ENCODE peak calls at places on chromosomes 1 and 21, in eight cellular contexts. One of them, this sample, is unnamed.

GRCh38 chr1:38526046-38526445 is 333.5 kb downstream of the RRAGC start:
- DNase-seq in lung: no peak
- DNase-seq in neural crest cell: no peak
- DNase-seq in PC-3: no peak
- DNase-seq in mucosa of descending colon: no peak
- DNase-seq in tibial artery: no peak
- DNase-seq in fibroblast of the aortic adventitia: no peak
- DNase-seq in K562: peak
- DNase-seq in this sample: no peak

GRCh38 chr1:18342744-18343143 is 138.0 kb upstream of the KLHDC7A start:
- DNase-seq in lung: no peak
- DNase-seq in K562: no peak
- DNase-seq in tibial artery: no peak
- DNase-seq in mucosa of descending colon: no peak
- DNase-seq in PC-3: no peak
- DNase-seq in neural crest cell: no peak
- DNase-seq in fibroblast of the aortic adventitia: no peak
- DNase-seq in this sample: no peak

GRCh38 chr1:227886503-227886961 is 61.2 kb downstream of the WNT9A start:
- DNase-seq in lung: peak
- DNase-seq in tibial artery: no peak
- DNase-seq in K562: no peak
- DNase-seq in fibroblast of the aortic adventitia: no peak
- DNase-seq in PC-3: no peak
- DNase-seq in mucosa of descending colon: no peak
- DNase-seq in neural crest cell: no peak
- DNase-seq in this sample: no peak

GRCh38 chr21:34790834-34791233 is 122.0 kb downstream of the CLIC6 start:
- DNase-seq in fibroblast of the aortic adventitia: no peak
- DNase-seq in tibial artery: no peak
- DNase-seq in neural crest cell: no peak
- DNase-seq in PC-3: peak
- DNase-seq in mucosa of descending colon: no peak
- DNase-seq in lung: no peak
- DNase-seq in K562: no peak
- DNase-seq in this sample: no peak

GRCh38 chr1:67333603-67334002 is 25.9 kb downstream of the IL12RB2 start:
- DNase-seq in mucosa of descending colon: no peak
- DNase-seq in K562: no peak
- DNase-seq in neural crest cell: no peak
- DNase-seq in lung: no peak
- DNase-seq in PC-3: no peak
- DNase-seq in fibroblast of the aortic adventitia: no peak
- DNase-seq in tibial artery: no peak
- DNase-seq in this sample: no peak

GRCh38 chr1:178724734-178725602 is at the start of gene RALGPS2:
- DNase-seq in PC-3: peak
- DNase-seq in tibial artery: peak
- DNase-seq in K562: peak
- DNase-seq in neural crest cell: peak
- DNase-seq in fibroblast of the aortic adventitia: peak
- DNase-seq in lung: peak
- DNase-seq in mucosa of descending colon: peak
- DNase-seq in this sample: peak

GRCh38 chr1:119679223-119679622 is 31.2 kb upstream of the ZNF697 start:
- DNase-seq in neural crest cell: no peak
- DNase-seq in K562: no peak
- DNase-seq in lung: no peak
- DNase-seq in tibial artery: no peak
- DNase-seq in fibroblast of the aortic adventitia: no peak
- DNase-seq in PC-3: no peak
- DNase-seq in mucosa of descending colon: no peak
- DNase-seq in this sample: no peak

GRCh38 chr1:39666772-39667171 is 5.1 kb downstream of the NT5C1A start:
- DNase-seq in PC-3: no peak
- DNase-seq in K562: no peak
- DNase-seq in fibroblast of the aortic adventitia: no peak
- DNase-seq in lung: no peak
- DNase-seq in neural crest cell: no peak
- DNase-seq in tibial artery: no peak
- DNase-seq in mucosa of descending colon: no peak
- DNase-seq in this sample: no peak

GRCh38 chr1:199046618-199047017 is 407.8 kb downstream of the PTPRC start:
- DNase-seq in mucosa of descending colon: no peak
- DNase-seq in tibial artery: no peak
- DNase-seq in PC-3: peak
- DNase-seq in lung: no peak
- DNase-seq in fibroblast of the aortic adventitia: no peak
- DNase-seq in neural crest cell: no peak
- DNase-seq in K562: no peak
- DNase-seq in this sample: peak

GRCh38 chr1:220748091-220748934 is at the start of gene MTARC2:
- DNase-seq in tibial artery: peak
- DNase-seq in fibroblast of the aortic adventitia: peak
- DNase-seq in lung: peak
- DNase-seq in PC-3: peak
- DNase-seq in neural crest cell: peak
- DNase-seq in K562: no peak
- DNase-seq in mucosa of descending colon: peak
- DNase-seq in this sample: peak

GRCh38 chr1:236507022-236507700 is 16.6 kb upstream of the LGALS8 start:
- DNase-seq in mucosa of descending colon: no peak
- DNase-seq in fibroblast of the aortic adventitia: peak
- DNase-seq in lung: no peak
- DNase-seq in PC-3: no peak
- DNase-seq in K562: no peak
- DNase-seq in neural crest cell: no peak
- DNase-seq in tibial artery: no peak
- DNase-seq in this sample: peak

GRCh38 chr1:209956116-209956515 is 18.1 kb downstream of the SYT14 start:
- DNase-seq in fibroblast of the aortic adventitia: no peak
- DNase-seq in lung: no peak
- DNase-seq in tibial artery: no peak
- DNase-seq in mucosa of descending colon: no peak
- DNase-seq in K562: no peak
- DNase-seq in PC-3: peak
- DNase-seq in neural crest cell: no peak
- DNase-seq in this sample: no peak

GRCh38 chr21:36589352-36589971 is 109.5 kb upstream of the SIM2 start:
- DNase-seq in tibial artery: no peak
- DNase-seq in lung: peak
- DNase-seq in K562: peak
- DNase-seq in mucosa of descending colon: peak
- DNase-seq in neural crest cell: no peak
- DNase-seq in fibroblast of the aortic adventitia: peak
- DNase-seq in PC-3: peak
- DNase-seq in this sample: peak

GRCh38 chr21:33651965-33652680 is 9.8 kb downstream of the ITSN1 start:
- DNase-seq in PC-3: no peak
- DNase-seq in fibroblast of the aortic adventitia: no peak
- DNase-seq in mucosa of descending colon: no peak
- DNase-seq in neural crest cell: no peak
- DNase-seq in tibial artery: no peak
- DNase-seq in lung: no peak
- DNase-seq in K562: no peak
- DNase-seq in this sample: no peak

GRCh38 chr1:10980094-10980577 is 32.3 kb upstream of the TARDBP start:
- DNase-seq in K562: no peak
- DNase-seq in tibial artery: peak
- DNase-seq in neural crest cell: peak
- DNase-seq in lung: peak
- DNase-seq in fibroblast of the aortic adventitia: peak
- DNase-seq in mucosa of descending colon: peak
- DNase-seq in PC-3: peak
- DNase-seq in this sample: peak

GRCh38 chr1:208034135-208034534 is 123.2 kb upstream of the CD34 start:
- DNase-seq in K562: no peak
- DNase-seq in tibial artery: no peak
- DNase-seq in mucosa of descending colon: no peak
- DNase-seq in fibroblast of the aortic adventitia: no peak
- DNase-seq in neural crest cell: no peak
- DNase-seq in lung: no peak
- DNase-seq in PC-3: no peak
- DNase-seq in this sample: no peak

GRCh38 chr1:109229531-109230127 is 15.9 kb downstream of the SARS1 start:
- DNase-seq in tibial artery: no peak
- DNase-seq in PC-3: no peak
- DNase-seq in K562: no peak
- DNase-seq in lung: no peak
- DNase-seq in mucosa of descending colon: no peak
- DNase-seq in fibroblast of the aortic adventitia: no peak
- DNase-seq in neural crest cell: peak
- DNase-seq in this sample: no peak

GRCh38 chr1:239253032-239253431 is 133.3 kb upstream of the CHRM3 start:
- DNase-seq in tibial artery: no peak
- DNase-seq in neural crest cell: no peak
- DNase-seq in K562: no peak
- DNase-seq in PC-3: peak
- DNase-seq in mucosa of descending colon: no peak
- DNase-seq in fibroblast of the aortic adventitia: no peak
- DNase-seq in lung: no peak
- DNase-seq in this sample: no peak

GRCh38 chr1:92484472-92485373 is 2.0 kb downstream of the GFI1 start:
- DNase-seq in neural crest cell: peak
- DNase-seq in tibial artery: no peak
- DNase-seq in lung: peak
- DNase-seq in PC-3: peak
- DNase-seq in K562: peak
- DNase-seq in fibroblast of the aortic adventitia: peak
- DNase-seq in mucosa of descending colon: peak
- DNase-seq in this sample: peak

GRCh38 chr21:38780879-38781278 is 24.9 kb upstream of the ETS2 start:
- DNase-seq in K562: no peak
- DNase-seq in lung: no peak
- DNase-seq in PC-3: no peak
- DNase-seq in fibroblast of the aortic adventitia: no peak
- DNase-seq in neural crest cell: no peak
- DNase-seq in tibial artery: no peak
- DNase-seq in mucosa of descending colon: no peak
- DNase-seq in this sample: no peak

GRCh38 chr1:156592158-156592909 is 758 bp downstream of the NAXE start:
- DNase-seq in tibial artery: no peak
- DNase-seq in mucosa of descending colon: no peak
- DNase-seq in lung: no peak
- DNase-seq in PC-3: peak
- DNase-seq in neural crest cell: no peak
- DNase-seq in fibroblast of the aortic adventitia: no peak
- DNase-seq in K562: no peak
- DNase-seq in this sample: no peak
- TF ChIP-seq CTCF in tibial artery: no peak
- TF ChIP-seq CTCF in mucosa of descending colon: no peak
- TF ChIP-seq CTCF in lung: no peak
- TF ChIP-seq CTCF in PC-3: no peak
- TF ChIP-seq CTCF in neural crest cell: no peak
- TF ChIP-seq CTCF in fibroblast of the aortic adventitia: no peak
- TF ChIP-seq CTCF in K562: no peak
- TF ChIP-seq CTCF in this sample: no peak

GRCh38 chr1:9182784-9183257 is 51.8 kb upstream of the H6PD start:
- DNase-seq in mucosa of descending colon: no peak
- DNase-seq in PC-3: no peak
- DNase-seq in tibial artery: no peak
- DNase-seq in fibroblast of the aortic adventitia: no peak
- DNase-seq in neural crest cell: no peak
- DNase-seq in K562: no peak
- DNase-seq in lung: no peak
- DNase-seq in this sample: no peak
- TF ChIP-seq CTCF in mucosa of descending colon: no peak
- TF ChIP-seq CTCF in PC-3: no peak
- TF ChIP-seq CTCF in tibial artery: no peak
- TF ChIP-seq CTCF in fibroblast of the aortic adventitia: no peak
- TF ChIP-seq CTCF in neural crest cell: no peak
- TF ChIP-seq CTCF in K562: no peak
- TF ChIP-seq CTCF in lung: no peak
- TF ChIP-seq CTCF in this sample: no peak

GRCh38 chr1:89633103-89633744 is at the start of gene LRRC8C:
- DNase-seq in PC-3: peak
- DNase-seq in neural crest cell: peak
- DNase-seq in fibroblast of the aortic adventitia: peak
- DNase-seq in tibial artery: peak
- DNase-seq in mucosa of descending colon: peak
- DNase-seq in lung: peak
- DNase-seq in K562: peak
- DNase-seq in this sample: peak
- TF ChIP-seq CTCF in PC-3: no peak
- TF ChIP-seq CTCF in neural crest cell: peak
- TF ChIP-seq CTCF in fibroblast of the aortic adventitia: no peak
- TF ChIP-seq CTCF in tibial artery: no peak
- TF ChIP-seq CTCF in mucosa of descending colon: no peak
- TF ChIP-seq CTCF in lung: no peak
- TF ChIP-seq CTCF in K562: no peak
- TF ChIP-seq CTCF in this sample: no peak

GRCh38 chr21:19510057-19510456 is 1106.5 kb upstream of the TMPRSS15 start:
- DNase-seq in neural crest cell: no peak
- DNase-seq in tibial artery: no peak
- DNase-seq in lung: no peak
- DNase-seq in K562: no peak
- DNase-seq in PC-3: no peak
- DNase-seq in mucosa of descending colon: no peak
- DNase-seq in fibroblast of the aortic adventitia: no peak
- DNase-seq in this sample: no peak

GRCh38 chr21:19508844-19509243 is 1105.3 kb upstream of the TMPRSS15 start:
- DNase-seq in K562: no peak
- DNase-seq in fibroblast of the aortic adventitia: no peak
- DNase-seq in neural crest cell: no peak
- DNase-seq in mucosa of descending colon: no peak
- DNase-seq in PC-3: no peak
- DNase-seq in tibial artery: no peak
- DNase-seq in lung: no peak
- DNase-seq in this sample: no peak

GRCh38 chr21:19508442-19508841 is 1104.9 kb upstream of the TMPRSS15 start:
- DNase-seq in lung: no peak
- DNase-seq in mucosa of descending colon: no peak
- DNase-seq in fibroblast of the aortic adventitia: no peak
- DNase-seq in neural crest cell: no peak
- DNase-seq in PC-3: no peak
- DNase-seq in K562: no peak
- DNase-seq in tibial artery: no peak
- DNase-seq in this sample: no peak

GRCh38 chr21:19510653-19511052 is 1107.1 kb upstream of the TMPRSS15 start:
- DNase-seq in PC-3: no peak
- DNase-seq in fibroblast of the aortic adventitia: no peak
- DNase-seq in tibial artery: no peak
- DNase-seq in lung: no peak
- DNase-seq in mucosa of descending colon: no peak
- DNase-seq in neural crest cell: no peak
- DNase-seq in K562: no peak
- DNase-seq in this sample: no peak

DNA sequence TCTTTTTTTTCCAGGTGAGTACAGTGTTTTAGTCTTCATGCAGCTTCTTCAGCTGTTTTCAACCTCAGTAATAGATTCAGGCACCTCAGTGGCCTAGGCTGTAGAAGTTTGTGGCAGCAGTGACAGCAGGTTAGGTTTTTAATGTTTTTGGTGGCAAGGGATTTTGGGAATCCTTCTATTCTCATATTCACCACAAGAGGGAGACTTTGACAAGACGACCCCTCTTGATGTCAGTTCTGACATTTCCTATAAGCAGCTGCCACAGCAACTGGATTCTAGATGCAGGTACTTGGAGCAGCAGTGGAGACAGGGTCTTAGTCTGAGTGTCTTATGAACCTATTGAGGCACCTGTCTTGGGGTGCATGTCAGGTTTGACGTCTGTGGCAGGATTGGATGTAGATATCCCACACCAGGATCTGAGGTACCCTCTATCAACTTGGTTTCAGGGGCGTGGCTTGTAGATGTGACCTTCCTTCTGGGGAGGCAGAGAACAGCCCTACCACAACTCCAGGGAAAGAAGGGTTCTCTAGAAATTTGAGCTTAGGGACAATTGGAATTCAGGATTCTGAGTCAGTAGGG is 1104.2 kb upstream of the TMPRSS15 start:
- DNase-seq in lung: no peak
- DNase-seq in tibial artery: no peak
- DNase-seq in fibroblast of the aortic adventitia: no peak
- DNase-seq in neural crest cell: no peak
- DNase-seq in PC-3: peak
- DNase-seq in mucosa of descending colon: no peak
- DNase-seq in K562: peak
- DNase-seq in this sample: peak
- TF ChIP-seq CTCF in lung: no peak
- TF ChIP-seq CTCF in tibial artery: no peak
- TF ChIP-seq CTCF in fibroblast of the aortic adventitia: no peak
- TF ChIP-seq CTCF in neural crest cell: peak
- TF ChIP-seq CTCF in PC-3: peak
- TF ChIP-seq CTCF in mucosa of descending colon: no peak
- TF ChIP-seq CTCF in K562: peak
- TF ChIP-seq CTCF in this sample: no peak

This sample was measured in cardiac fibroblast.